ENCODE peak calls at places on chromosome 6, in five cellular contexts. I, R, L, O and F are unnamed samples.

GRCh38 chr6:94099072-94099471 is 679.7 kb upstream of the EPHA7 start:
- DNase-seq in L (no peak), I (no peak), R (no peak), O (no peak), F (no peak)

GRCh38 chr6:6591778-6592388 is 3.4 kb downstream of the LY86 start:
- DNase-seq in I (no peak), R (no peak), O (no peak), L (no peak), F (no peak)

GRCh38 chr6:157070403-157071107 is 252.8 kb downstream of the TMEM242 start:
- DNase-seq in L (no peak), O (no peak), I (no peak), R (no peak), F (no peak)

GRCh38 chr6:128478230-128479047 is 42.0 kb downstream of the PTPRK start:
- DNase-seq in I (no peak), R (no peak), O (no peak), L (no peak), F (no peak)

GRCh38 chr6:21070620-21071019 is 522.9 kb upstream of the SOX4 start:
- DNase-seq in O (no peak), R (no peak), L (no peak), I (no peak), F (no peak)

GRCh38 chr6:133623065-133623464 is 265.8 kb upstream of the TCF21 start:
- DNase-seq in L (no peak), O (no peak), R (no peak), I (peak), F (no peak)

GRCh38 chr6:101069191-101069795 is 188.2 kb upstream of the ASCC3 start:
- DNase-seq in R (no peak), L (no peak), O (no peak), I (peak), F (no peak)

GRCh38 chr6:13406781-13407180 is 78.4 kb upstream of the TBC1D7 start:
- DNase-seq in R (no peak), O (no peak), L (no peak), I (peak), F (no peak)

GRCh38 chr6:7541175-7542064 is at the start of gene DSP:
- DNase-seq in L (peak), R (peak), O (peak), I (no peak), F (no peak)

GRCh38 chr6:15413558-15414257 is 167.8 kb downstream of the JARID2 start:
- DNase-seq in R (no peak), I (peak), O (no peak), L (no peak), F (no peak)

GRCh38 chr6:160391419-160392116 is 43.4 kb downstream of the SLC22A3 start:
- DNase-seq in O (no peak), L (no peak), I (peak), R (no peak), F (no peak)

GRCh38 chr6:46876126-46876525 is 45.6 kb downstream of the ADGRF5 start:
- DNase-seq in I (no peak), O (no peak), R (no peak), L (peak), F (no peak)